ENCODE peak calls at places on chromosomes 13 and 19, in seven cellular contexts. X is EH; E is activated naive CD8-positive, alpha-beta T cell treated with anti-CD3 and anti-CD28 coated beads for 36 hours; Q is NCI-H2029; B is NAMALWA; S is lower leg skin; P is WERI-Rb-1. N is an unnamed sample.

GRCh38 chr19:48169974-48170803 is at the start of the genes LIG1 and ZSWIM9:
- DNase-seq in X (peak; percentile 97), E (peak; percentile 93), Q (peak; percentile 95), B (peak; percentile 95), S (peak; percentile 86), P (peak; percentile 95), N (peak; percentile 59)

GRCh38 chr13:41802684-41803554 is 158.0 kb downstream of the VWA8 start:
- DNase-seq in X (peak; percentile 84), E (peak; percentile 14), Q (no peak), B (no peak), S (no peak), P (no peak), N (no peak)

GRCh38 chr19:56162258-56162657 is 13.6 kb upstream of the GALP start:
- DNase-seq in X (no peak), E (peak; percentile 33), Q (no peak), B (no peak), S (no peak), P (no peak), N (no peak)

GRCh38 chr19:30695171-30695875 is 323.1 kb downstream of the ZNF536 start:
- DNase-seq in X (no peak), E (no peak), Q (no peak), B (peak; percentile 27), S (no peak), P (no peak), N (no peak)

GRCh38 chr19:5282926-5283325 is 57.7 kb downstream of the PTPRS start:
- DNase-seq in X (no peak), E (no peak), Q (no peak), B (no peak), S (no peak), P (no peak), N (no peak)

GRCh38 chr19:10535613-10536012 is 8.1 kb upstream of the ATG4D start:
- DNase-seq in X (peak; percentile 29), E (no peak), Q (no peak), B (no peak), S (no peak), P (no peak), N (no peak)

GRCh38 chr13:24215007-24215633 is 54.6 kb downstream of the SPATA13 start:
- DNase-seq in X (no peak), E (no peak), Q (no peak), B (peak; percentile 59), S (no peak), P (no peak), N (no peak)

GRCh38 chr13:73058741-73059459 is at the start of gene KLF5:
- DNase-seq in X (peak; percentile 93), E (peak; percentile 97), Q (peak; percentile 82), B (peak; percentile 86), S (peak; percentile 97), P (peak; percentile 98), N (peak; percentile 47)

GRCh38 chr19:50607388-50607787 is 32.3 kb downstream of the SYT3 start:
- DNase-seq in X (no peak), E (no peak), Q (no peak), B (no peak), S (no peak), P (no peak), N (no peak)

GRCh38 chr13:45385912-45386311 is 32.3 kb downstream of the SLC25A30 start:
- DNase-seq in X (no peak), E (no peak), Q (no peak), B (no peak), S (no peak), P (no peak), N (no peak)

GRCh38 chr13:113958373-113958772 is 15.5 kb downstream of the C13orf46 start:
- DNase-seq in X (no peak), E (no peak), Q (no peak), B (no peak), S (no peak), P (no peak), N (no peak)

GRCh38 chr13:54980651-54981050 is 1952.0 kb downstream of the OLFM4 start:
- DNase-seq in X (no peak), E (no peak), Q (no peak), B (no peak), S (no peak), P (no peak), N (no peak)

GRCh38 chr13:85091835-85092234 is 707.4 kb downstream of the SLITRK6 start:
- DNase-seq in X (no peak), E (no peak), Q (no peak), B (no peak), S (no peak), P (no peak), N (no peak)

GRCh38 chr13:113926301-113926761 is 47.5 kb downstream of the C13orf46 start:
- DNase-seq in X (peak; percentile 83), E (no peak), Q (no peak), B (no peak), S (no peak), P (peak; percentile 7), N (no peak)

GRCh38 chr13:101514695-101515275 is 62.3 kb downstream of the ITGBL1 start:
- DNase-seq in X (peak; percentile 70), E (no peak), Q (no peak), B (peak; percentile 73), S (peak; percentile 35), P (peak; percentile 54), N (peak; percentile 19)

GRCh38 chr13:42396501-42396900 is 124.5 kb downstream of the AKAP11 start:
- DNase-seq in X (no peak), E (peak; percentile 63), Q (no peak), B (no peak), S (no peak), P (no peak), N (no peak)

GRCh38 chr13:32426191-32426980 is 1.5 kb downstream of the N4BP2L1 start:
- DNase-seq in X (peak; percentile 40), E (peak; percentile 36), Q (no peak), B (peak; percentile 90), S (no peak), P (no peak), N (no peak)

N was measured in LNCaP clone FGC.